ENCODE peak calls at places on chromosomes 2 and 18, in five cellular contexts. C is HepG2, U is WTC11, D is HCT116, T is K562. Y is an unnamed sample.

GRCh38 chr2:32453242-32454062 is 96.6 kb downstream of the BIRC6 start:
- DNase-seq in C (peak), U (no peak), D (no peak), T (no peak), Y (no peak)

GRCh38 chr2:6954586-6954985 is 37.4 kb downstream of the RNF144A start:
- DNase-seq in C (no peak), U (no peak), D (no peak), T (no peak), Y (no peak)

GRCh38 chr2:11678306-11678960 is 8.4 kb upstream of the NTSR2 start:
- DNase-seq in C (no peak), U (no peak), D (no peak), T (no peak), Y (no peak)

GRCh38 chr2:26891-27290 is 19.4 kb downstream of the FAM110C start:
- DNase-seq in C (no peak), U (no peak), D (no peak), T (no peak), Y (no peak)

GRCh38 chr2:172693037-172693436 is 42.6 kb upstream of the RAPGEF4 start:
- DNase-seq in C (peak), U (no peak), D (peak), T (no peak), Y (peak)

GRCh38 chr2:53829252-53829651 is 30.5 kb downstream of the GPR75 start:
- DNase-seq in C (peak), U (no peak), D (no peak), T (no peak), Y (no peak)

GRCh38 chr2:216604458-216604857 is 28.8 kb upstream of the IGFBP2 start:
- DNase-seq in C (no peak), U (no peak), D (no peak), T (no peak), Y (no peak)

GRCh38 chr2:45156605-45157004 is 147.4 kb upstream of the SIX2 start:
- DNase-seq in C (no peak), U (no peak), D (no peak), T (no peak), Y (no peak)

GRCh38 chr2:217958889-217959235 is 43.9 kb downstream of the TNS1 start:
- DNase-seq in C (no peak), U (no peak), D (no peak), T (no peak), Y (no peak)

GRCh38 chr2:158586491-158586890 is 129.7 kb downstream of the PKP4 start:
- DNase-seq in C (peak), U (no peak), D (no peak), T (no peak), Y (no peak)

GRCh38 chr18:47909484-47909883 is 21.0 kb downstream of the SMAD2 start:
- DNase-seq in C (no peak), U (no peak), D (no peak), T (no peak), Y (no peak)

GRCh38 chr18:43572165-43572564 is 294.9 kb upstream of the SYT4 start:
- DNase-seq in C (no peak), U (no peak), D (no peak), T (no peak), Y (no peak)

GRCh38 chr2:171260471-171261424 is 100.1 kb upstream of the TLK1 start:
- DNase-seq in C (peak), U (peak), D (no peak), T (no peak), Y (no peak)

GRCh38 chr2:96520231-96520630 is 15.1 kb upstream of the NEURL3 start:
- DNase-seq in C (no peak), U (no peak), D (no peak), T (no peak), Y (no peak)

GRCh38 chr2:114685102-114685501 is 242.7 kb downstream of the DPP10 start:
- DNase-seq in C (no peak), U (no peak), D (no peak), T (no peak), Y (no peak)

GRCh38 chr2:42025151-42025582 is 22.7 kb upstream of the PKDCC start:
- DNase-seq in C (no peak), U (peak), D (no peak), T (no peak), Y (peak)

GRCh38 chr2:95014126-95014708 is 11.3 kb upstream of the MAL start:
- DNase-seq in C (no peak), U (no peak), D (no peak), T (no peak), Y (no peak)

GRCh38 chr18:25422230-25422629 is 70.3 kb upstream of the ZNF521 start:
- DNase-seq in C (no peak), U (no peak), D (no peak), T (no peak), Y (no peak)

GRCh38 chr2:105478670-105479069 is 79.8 kb upstream of the FHL2 start:
- DNase-seq in C (no peak), U (no peak), D (no peak), T (no peak), Y (no peak)

GRCh38 chr2:10397297-10397875 is 50.7 kb downstream of the ODC1 start:
- DNase-seq in C (no peak), U (no peak), D (no peak), T (no peak), Y (no peak)

GRCh38 chr2:37892436-37893114 is 32.5 kb upstream of the RMDN2 start:
- DNase-seq in C (no peak), U (no peak), D (no peak), T (no peak), Y (no peak)

GRCh38 chr2:26582890-26583289 is 58.3 kb downstream of the CIB4 start:
- DNase-seq in C (no peak), U (peak), D (no peak), T (no peak), Y (no peak)

GRCh38 chr2:175003875-175004729 is 1.1 kb downstream of the CHN1 start:
- DNase-seq in C (no peak), U (peak), D (no peak), T (no peak), Y (peak)

GRCh38 chr2:216696321-216696720 is 972 bp upstream of the IGFBP5 start:
- DNase-seq in C (no peak), U (no peak), D (no peak), T (no peak), Y (no peak)

GRCh38 chr2:33225350-33225749 is 251.1 kb upstream of the RASGRP3 start:
- DNase-seq in C (no peak), U (no peak), D (no peak), T (no peak), Y (no peak)

GRCh38 chr2:206004004-206004693 is 81.8 kb downstream of the INO80D start:
- DNase-seq in C (peak), U (peak), D (peak), T (peak), Y (peak)

GRCh38 chr2:219998714-219999227 is 371.3 kb downstream of the SLC4A3 start:
- DNase-seq in C (no peak), U (no peak), D (no peak), T (peak), Y (no peak)

GRCh38 chr2:155209696-155210449 is 511.4 kb downstream of the KCNJ3 start:
- DNase-seq in C (no peak), U (no peak), D (no peak), T (no peak), Y (no peak)

GRCh38 chr2:66509326-66509811 is 74.4 kb downstream of the MEIS1 start:
- DNase-seq in C (no peak), U (no peak), D (no peak), T (no peak), Y (no peak)

GRCh38 chr2:230751062-230751461 is 38.4 kb downstream of the CAB39 start:
- DNase-seq in C (no peak), U (no peak), D (no peak), T (no peak), Y (no peak)

GRCh38 chr2:97997774-97998392 is 2.1 kb upstream of the TMEM131 start:
- DNase-seq in C (peak), U (no peak), D (no peak), T (no peak), Y (no peak)

GRCh38 chr18:48961547-48961946 is 10.8 kb upstream of the SMAD7 start:
- DNase-seq in C (no peak), U (no peak), D (no peak), T (no peak), Y (no peak)

GRCh38 chr2:190407246-190407661 is 901 bp upstream of the MFSD6 start:
- DNase-seq in C (no peak), U (no peak), D (no peak), T (no peak), Y (no peak)

GRCh38 chr2:190406805-190407204 is 1.4 kb upstream of the MFSD6 start:
- DNase-seq in C (no peak), U (no peak), D (no peak), T (no peak), Y (no peak)

GRCh38 chr2:190408538-190409271 is 550 bp downstream of the MFSD6 start:
- DNase-seq in C (no peak), U (peak), D (peak), T (peak), Y (peak)

GRCh38 chr2:190409616-190410015 is 1.5 kb downstream of the MFSD6 start:
- DNase-seq in C (no peak), U (no peak), D (no peak), T (no peak), Y (no peak)

GRCh38 chr2:190407662-190408537 is at the start of gene MFSD6:
- DNase-seq in C (no peak), U (peak), D (no peak), T (peak), Y (peak)
- TF ChIP-seq SP1 in C (no peak), U (no peak), D (no peak), T (no peak), Y (no peak)

DNA sequence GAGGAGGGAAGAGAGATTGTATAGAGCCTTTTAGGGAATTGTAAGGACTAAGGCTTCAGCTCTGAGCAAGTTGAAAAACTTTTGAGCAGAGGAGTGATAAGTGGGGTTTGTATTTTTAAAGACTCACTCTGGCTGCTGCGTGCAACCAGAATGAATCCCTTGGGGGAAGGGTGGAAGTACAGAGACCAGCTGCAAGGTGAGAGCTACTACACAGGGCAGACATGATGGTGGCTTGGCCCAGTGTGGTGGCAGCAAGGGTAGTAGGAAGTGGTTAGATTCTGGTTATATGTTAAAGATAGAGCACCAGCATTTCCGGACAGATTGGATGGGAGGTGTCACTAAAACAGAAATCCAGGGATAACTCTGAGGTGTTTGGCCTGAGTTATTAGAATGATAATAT is 10.1 kb upstream of the SESTD1 start:
- DNase-seq in C (no peak), U (no peak), D (no peak), T (no peak), Y (no peak)
- TF ChIP-seq SP1 in C (no peak), U (no peak), D (no peak), T (no peak), Y (no peak)

DNA sequence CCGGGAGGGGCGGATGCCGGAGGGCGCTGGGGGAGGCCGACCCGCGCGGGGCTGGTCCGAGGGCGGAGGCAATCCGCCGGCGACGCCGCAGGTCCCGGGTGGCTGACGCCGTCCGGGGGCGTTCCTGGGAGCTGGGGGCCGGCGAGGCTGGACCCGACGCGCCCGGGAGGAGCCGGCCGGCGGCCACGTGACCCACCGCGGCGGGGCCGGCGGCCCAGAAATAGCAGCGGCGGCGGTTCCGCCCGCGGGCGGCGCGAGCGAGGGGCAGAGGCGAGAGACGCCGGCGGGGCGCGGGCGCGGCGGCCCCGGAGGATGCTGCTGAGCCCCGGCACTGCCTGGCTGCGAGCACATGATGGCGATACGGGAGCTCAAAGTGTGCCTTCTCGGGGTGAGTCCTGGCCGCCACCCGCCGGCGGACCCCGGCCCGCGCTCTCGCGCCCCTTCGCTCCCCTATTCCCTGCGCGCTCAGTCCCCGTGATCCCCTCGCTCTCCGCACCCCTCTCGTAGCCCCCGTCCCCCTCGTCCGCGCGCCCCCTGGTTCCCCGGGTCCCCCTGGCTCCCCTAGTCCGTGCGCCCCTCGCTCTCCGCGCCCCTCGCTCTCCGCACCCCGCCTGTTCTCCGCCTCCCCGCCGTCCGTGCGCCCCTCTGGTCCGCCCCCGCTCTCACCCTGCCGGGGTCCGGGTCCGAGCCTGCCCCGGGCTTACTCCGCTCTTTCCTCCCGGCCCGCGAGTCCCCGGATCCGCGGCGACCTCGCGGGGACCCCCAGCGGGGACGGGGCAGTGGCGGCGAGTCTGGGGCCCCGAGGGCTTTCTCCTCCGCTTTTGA is at the start of gene RAB31:
- DNase-seq in C (no peak), U (peak), D (no peak), T (peak), Y (peak)
- TF ChIP-seq SP1 in C (no peak), U (peak), D (no peak), T (no peak), Y (no peak)

GRCh38 chr18:56391933-56392590 is 246.3 kb downstream of the TXNL1 start:
- DNase-seq in C (no peak), U (no peak), D (no peak), T (no peak), Y (no peak)
- TF ChIP-seq SP1 in C (no peak), U (no peak), D (no peak), T (no peak), Y (no peak)

GRCh38 chr2:130165293-130166016 is 15.9 kb downstream of the SMPD4 start:
- DNase-seq in C (no peak), U (no peak), D (no peak), T (no peak), Y (no peak)
- TF ChIP-seq SP1 in C (no peak), U (no peak), D (no peak), T (no peak), Y (no peak)

Y was measured in HEK293T.